ENCODE peak calls at places on chromosomes 12 and 14, in ten cellular contexts. M is T-helper 17 cell; L is ovary; G is breast epithelium; Z is hepatocyte; C is uterus; Y is CD4-positive, alpha-beta T cell; S is CD4-positive, alpha-beta memory T cell; E is A673; B is right cardiac atrium. V is an unnamed sample. For H3K9me3, the result is how much of the 10 kb centered on the place peaks cover.

GRCh38 chr14:103847954-103848719 is 762 bp upstream of the PPP1R13B start:
- DNase-seq in M (peak), C (peak), G (no peak), E (no peak), S (no peak), B (peak), Y (no peak), Z (peak), L (peak), V (peak)

GRCh38 chr12:49636979-49637378 is 13.6 kb downstream of the PRPF40B start:
- DNase-seq in E (peak), C (peak), M (no peak), Z (peak), G (no peak), S (peak), L (peak), B (no peak), Y (peak), V (peak)

GRCh38 chr12:2117541-2117940 is 64.8 kb downstream of the CACNA1C start:
- DNase-seq in S (no peak), Z (no peak), Y (no peak), B (no peak), L (no peak), G (no peak), M (no peak), C (peak), E (no peak), V (no peak)

GRCh38 chr14:72401632-72402428 is 469.6 kb downstream of the RGS6 start:
- DNase-seq in C (no peak), Z (no peak), E (no peak), B (no peak), L (no peak), G (no peak), M (no peak), S (peak), Y (no peak), V (no peak)

GRCh38 chr12:59444932-59445331 is 150.9 kb upstream of the SLC16A7 start:
- DNase-seq in L (no peak), Y (peak), Z (no peak), G (no peak), S (peak), M (no peak), B (no peak), C (no peak), E (no peak), V (no peak)

GRCh38 chr12:106907411-106907810 is 48.3 kb upstream of the TMEM263 start:
- DNase-seq in Z (no peak), M (no peak), S (no peak), C (no peak), L (no peak), B (no peak), G (no peak), Y (no peak), E (no peak), V (no peak)

GRCh38 chr14:78530078-78530477 is 359.9 kb downstream of the NRXN3 start:
- DNase-seq in L (no peak), S (no peak), M (no peak), Y (no peak), B (no peak), Z (peak), C (no peak), G (no peak), E (peak), V (no peak)

GRCh38 chr14:22561661-22562579 is 27.1 kb downstream of the DAD1 start:
- DNase-seq in M (peak), E (peak), B (no peak), Z (no peak), Y (peak), G (no peak), C (no peak), S (peak), L (no peak), V (no peak)

GRCh38 chr12:79678306-79678705 is 12.5 kb downstream of the PAWR start:
- DNase-seq in E (no peak), C (no peak), Y (no peak), G (no peak), L (no peak), M (no peak), S (no peak), Z (no peak), B (no peak), V (no peak)

GRCh38 chr12:12560587-12561304 is 1.9 kb downstream of the DUSP16 start:
- DNase-seq in Z (peak), S (peak), E (peak), M (peak), Y (peak), C (peak), G (no peak), L (peak), B (no peak), V (no peak)

GRCh38 chr14:102510616-102511520 is 1.3 kb upstream of the ANKRD9 start:
- DNase-seq in B (peak), C (no peak), M (no peak), Y (no peak), E (no peak), G (no peak), L (no peak), Z (peak), S (no peak), V (no peak)

GRCh38 chr12:94244165-94245133 is 96.1 kb downstream of the PLXNC1 start:
- DNase-seq in C (no peak), L (no peak), E (no peak), G (no peak), Y (no peak), B (peak), Z (no peak), S (peak), M (no peak), V (no peak)

GRCh38 chr14:61586539-61587396 is 108.5 kb upstream of the HIF1A start:
- DNase-seq in C (no peak), M (no peak), G (no peak), S (no peak), L (no peak), B (no peak), Y (no peak), E (no peak), Z (no peak), V (no peak)

GRCh38 chr14:73455294-73455693 is 3.1 kb downstream of the NUMB start:
- DNase-seq in B (no peak), S (no peak), L (no peak), E (peak), Z (no peak), Y (no peak), G (no peak), C (no peak), M (no peak), V (no peak)

GRCh38 chr14:64158608-64159007 is 135.6 kb downstream of the ESR2 start:
- DNase-seq in M (no peak), S (no peak), L (no peak), Z (no peak), B (no peak), G (no peak), C (no peak), E (no peak), Y (no peak), V (no peak)

GRCh38 chr12:24177889-24178288 is 228.4 kb upstream of the SOX5 start:
- DNase-seq in E (no peak), Z (no peak), M (no peak), S (no peak), C (no peak), B (no peak), Y (no peak), G (no peak), L (no peak), V (no peak)

GRCh38 chr12:47488888-47489287 is 216.9 kb downstream of the RPAP3 start:
- DNase-seq in Z (no peak), B (no peak), G (no peak), Y (no peak), M (no peak), E (no peak), L (no peak), S (no peak), C (no peak), V (no peak)

GRCh38 chr14:91406982-91407381 is 10.6 kb downstream of the CCDC88C start:
- DNase-seq in Z (no peak), G (no peak), E (no peak), L (no peak), Y (no peak), B (no peak), C (no peak), M (no peak), S (no peak), V (no peak)

GRCh38 chr12:118061011-118061875 is at the start of gene WSB2:
- DNase-seq in E (peak), Z (peak), S (peak), M (peak), L (peak), B (peak), Y (peak), G (peak), C (peak), V (peak)

GRCh38 chr12:117792471-117792870 is 176.3 kb downstream of the KSR2 start:
- DNase-seq in S (no peak), G (no peak), C (no peak), M (no peak), B (no peak), L (no peak), Y (no peak), E (no peak), Z (no peak), V (no peak)

GRCh38 chr12:19198272-19198671 is 68.7 kb downstream of the PLEKHA5 start:
- DNase-seq in E (peak), Z (peak), L (no peak), B (no peak), G (no peak), M (no peak), C (no peak), S (no peak), Y (no peak), V (no peak)

GRCh38 chr12:113591480-113591971 is 119.9 kb upstream of the LHX5 start:
- DNase-seq in B (no peak), L (no peak), Y (no peak), Z (peak), M (no peak), S (no peak), E (peak), G (no peak), C (no peak), V (no peak)

GRCh38 chr14:101372494-101372813 is 188.8 kb upstream of the DIO3 start:
- DNase-seq in G (no peak), S (no peak), C (no peak), M (no peak), E (no peak), Y (no peak), Z (no peak), L (no peak), B (no peak), V (no peak)

GRCh38 chr14:89214221-89214965 is 202.6 kb downstream of the FOXN3 start:
- DNase-seq in S (no peak), Y (no peak), L (no peak), Z (peak), M (no peak), E (no peak), G (peak), C (no peak), B (peak), V (no peak)

GRCh38 chr12:120847392-120848157 is 56.6 kb downstream of the SPPL3 start:
- DNase-seq in Z (no peak), G (no peak), B (no peak), M (no peak), Y (no peak), S (no peak), E (no peak), L (no peak), C (no peak), V (no peak)

GRCh38 chr12:12024958-12025682 is 45.6 kb upstream of the BCL2L14 start:
- DNase-seq in E (no peak), L (no peak), G (peak), Y (no peak), B (no peak), S (peak), Z (no peak), C (no peak), M (no peak), V (no peak)

GRCh38 chr12:50403001-50403440 is 2.3 kb downstream of the LARP4 start:
- DNase-seq in L (no peak), G (no peak), Z (no peak), M (no peak), E (no peak), Y (no peak), S (no peak), B (no peak), C (no peak), V (no peak)

GRCh38 chr14:54173782-54174181 is 217.2 kb upstream of the BMP4 start:
- DNase-seq in Z (peak), S (no peak), C (no peak), B (no peak), L (no peak), M (no peak), Y (no peak), G (no peak), E (no peak), V (no peak)

GRCh38 chr12:46382425-46382973 is 9.9 kb upstream of the SLC38A2 start:
- DNase-seq in M (no peak), Z (no peak), C (no peak), Y (no peak), B (peak), S (no peak), E (no peak), G (no peak), L (no peak), V (no peak)

GRCh38 chr14:91376547-91377477 is 40.8 kb downstream of the CCDC88C start:
- DNase-seq in M (no peak), Z (no peak), L (no peak), B (no peak), E (no peak), S (no peak), G (no peak), Y (no peak), C (no peak), V (no peak)

GRCh38 chr14:64682173-64682710 is 22.0 kb upstream of the PLEKHG3 start:
- DNase-seq in M (no peak), B (peak), S (no peak), Z (peak), L (peak), C (peak), G (no peak), E (no peak), Y (no peak), V (peak)

GRCh38 chr12:109880049-109880931 is at the start of gene GLTP:
- DNase-seq in C (peak), S (peak), M (peak), B (peak), E (peak), Y (peak), Z (peak), L (peak), G (peak), V (peak)

GRCh38 chr12:123284669-123285068 is 13.0 kb upstream of the CDK2AP1 start:
- DNase-seq in Y (no peak), G (no peak), M (no peak), C (no peak), S (no peak), B (no peak), L (no peak), E (no peak), Z (no peak), V (no peak)

GRCh38 chr12:49784756-49785409 is 43.3 kb downstream of the NCKAP5L start:
- DNase-seq in M (no peak), Z (no peak), B (no peak), C (no peak), G (no peak), E (no peak), Y (no peak), L (no peak), S (no peak), V (no peak)

GRCh38 chr12:34342048-34342447 is 319.8 kb downstream of the ALG10 start:
- DNase-seq in M (no peak), Y (no peak), Z (no peak), S (no peak), E (no peak), L (no peak), B (no peak), G (no peak), C (no peak), V (no peak)

GRCh38 chr12:34343766-34344165 is 321.5 kb downstream of the ALG10 start:
- DNase-seq in M (no peak), S (no peak), G (no peak), B (no peak), C (no peak), L (no peak), E (no peak), Z (no peak), Y (no peak), V (no peak)

GRCh38 chr12:34344851-34345522 is 322.7 kb downstream of the ALG10 start:
- DNase-seq in B (no peak), S (no peak), C (no peak), L (no peak), E (no peak), Y (no peak), G (no peak), Z (no peak), M (no peak), V (no peak)

GRCh38 chr12:34341362-34341733 is 319.1 kb downstream of the ALG10 start:
- DNase-seq in C (no peak), L (no peak), Y (no peak), B (no peak), E (no peak), S (no peak), M (no peak), G (no peak), Z (no peak), V (no peak)

GRCh38 chr12:34343345-34343744 is 321.0 kb downstream of the ALG10 start:
- DNase-seq in L (no peak), S (no peak), G (no peak), E (no peak), M (no peak), B (no peak), Y (no peak), C (no peak), Z (no peak), V (no peak)
- H3K9me3 ChIP-seq in L (under half), S (under half), G (half or more), E (under half), M (under half), B (under half), Y (under half), C (under half), Z (under half), V (under half)

DNA sequence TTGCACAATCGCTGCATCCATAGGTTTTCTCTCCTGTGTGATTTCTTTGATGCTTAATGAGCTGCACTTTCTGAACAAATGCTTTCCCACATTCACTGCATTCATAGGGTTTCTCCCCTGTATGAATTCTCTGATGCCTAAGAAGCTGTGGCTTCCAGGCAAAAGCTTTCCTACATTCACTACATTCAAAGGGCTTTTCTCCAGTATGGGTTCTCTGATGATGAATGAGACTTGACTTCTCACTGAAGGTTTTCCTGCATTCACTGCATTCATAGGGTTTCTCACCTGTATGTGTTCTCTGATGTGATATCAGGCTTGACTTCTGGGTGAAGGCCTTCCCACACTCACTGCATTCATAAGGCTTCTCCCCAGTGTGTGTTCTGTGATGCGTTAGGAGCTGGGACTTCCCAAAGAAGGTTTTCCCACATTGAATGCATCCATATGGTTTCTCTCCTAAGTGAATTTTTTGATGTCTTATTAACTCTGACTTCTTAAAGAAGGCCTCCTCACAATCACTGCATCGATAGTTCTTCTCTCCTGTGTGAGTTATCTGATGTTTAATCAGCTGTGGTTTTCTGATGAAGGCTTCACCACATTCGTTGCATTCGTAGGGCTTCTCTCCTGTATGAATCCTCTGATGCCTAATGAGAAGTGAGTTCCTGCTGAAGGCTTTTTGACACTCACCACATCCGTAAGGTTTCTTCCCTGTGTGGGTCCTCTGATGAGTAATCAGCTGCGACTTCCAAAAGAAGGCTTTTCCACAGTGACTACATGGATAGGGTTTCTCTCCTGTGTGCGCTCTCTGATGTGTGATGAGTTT is 30.3 kb downstream of the ZNF605 start:
- DNase-seq in Z (no peak), C (no peak), G (no peak), L (no peak), Y (no peak), S (no peak), B (no peak), M (no peak), E (no peak), V (no peak)
- H3K9me3 ChIP-seq in Z (half or more), C (half or more), G (half or more), L (under half), Y (half or more), S (half or more), B (under half), M (half or more), E (half or more), V (half or more)

DNA sequence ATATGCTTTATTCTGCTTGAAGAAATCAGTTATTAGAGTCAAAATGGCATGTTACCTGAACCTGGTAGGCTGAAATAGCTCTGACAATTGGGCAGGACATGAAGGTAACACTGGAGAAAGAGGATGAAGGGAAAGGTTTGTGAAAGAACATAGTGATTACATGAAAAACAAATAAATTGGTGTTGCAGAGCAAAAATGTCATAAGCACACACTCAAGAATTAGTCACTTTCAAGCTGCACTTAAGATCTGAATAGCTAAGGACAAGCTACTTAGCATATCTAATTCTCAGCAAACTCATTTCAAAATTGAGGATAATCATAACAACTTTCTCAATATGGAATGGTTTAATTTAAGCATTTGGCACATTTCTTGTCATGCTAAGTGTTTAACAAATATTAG is 1398.0 kb upstream of the FLRT2 start:
- DNase-seq in M (no peak), E (no peak), S (no peak), Z (no peak), G (no peak), C (no peak), Y (no peak), B (no peak), L (no peak), V (no peak)
- H3K9me3 ChIP-seq in M (under half), E (under half), S (under half), Z (under half), G (under half), C (under half), Y (under half), B (under half), L (under half), V (under half)

GRCh38 chr12:34357791-34358190 is 335.5 kb downstream of the ALG10 start:
- DNase-seq in G (no peak), M (no peak), L (no peak), E (no peak), S (no peak), B (no peak), Y (no peak), Z (no peak), C (no peak), V (no peak)
- H3K9me3 ChIP-seq in G (half or more), M (under half), L (under half), E (under half), S (under half), B (under half), Y (under half), Z (under half), C (under half), V (under half)

GRCh38 chr12:75020068-75020557 is 189.5 kb downstream of the KCNC2 start:
- DNase-seq in E (no peak), Z (no peak), G (no peak), L (no peak), C (no peak), Y (no peak), B (no peak), S (no peak), M (no peak), V (peak)
- H3K9me3 ChIP-seq in E (under half), Z (under half), G (under half), L (under half), C (under half), Y (under half), B (under half), S (under half), M (under half), V (under half)

GRCh38 chr14:23703027-23703426 is 66.9 kb downstream of the DHRS2 start:
- DNase-seq in Y (no peak), M (no peak), Z (no peak), L (no peak), E (no peak), G (no peak), S (no peak), C (no peak), B (no peak), V (no peak)

GRCh38 chr14:23709923-23710322 is 73.8 kb downstream of the DHRS2 start:
- DNase-seq in S (no peak), Y (no peak), B (no peak), E (no peak), M (no peak), G (no peak), C (no peak), L (no peak), Z (no peak), V (no peak)

GRCh38 chr14:23708343-23708742 is 72.2 kb downstream of the DHRS2 start:
- DNase-seq in Z (no peak), M (no peak), L (no peak), S (no peak), B (no peak), E (no peak), C (no peak), G (no peak), Y (no peak), V (no peak)

GRCh38 chr14:23704890-23705289 is 68.7 kb downstream of the DHRS2 start:
- DNase-seq in C (no peak), B (no peak), S (no peak), Z (no peak), Y (no peak), L (no peak), G (no peak), M (no peak), E (no peak), V (no peak)

DNA sequence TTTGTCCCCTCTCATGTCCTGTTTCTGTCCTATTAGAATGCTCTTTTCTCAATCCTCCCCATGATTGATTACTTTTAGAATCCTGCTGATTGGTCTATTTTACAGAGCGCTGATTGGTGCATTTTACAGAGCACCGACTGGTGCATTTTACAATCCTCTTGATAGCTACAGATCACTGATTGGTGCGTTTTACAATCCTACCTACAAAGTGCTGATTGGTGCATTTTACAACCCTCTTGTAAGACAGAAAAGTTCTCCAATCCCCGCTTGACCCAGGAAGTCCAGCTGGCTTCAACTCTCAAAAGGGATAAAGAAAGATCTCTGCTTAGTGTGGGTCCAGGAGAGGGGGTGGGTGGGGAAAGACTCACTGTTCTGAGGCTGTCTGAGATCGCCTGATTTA is 71.3 kb downstream of the DHRS2 start:
- DNase-seq in L (no peak), G (no peak), Z (no peak), Y (no peak), C (no peak), S (no peak), E (no peak), M (no peak), B (no peak), V (no peak)
- H3K9me3 ChIP-seq in L (under half), G (under half), Z (under half), Y (under half), C (under half), S (under half), E (under half), M (under half), B (under half), V (under half)